ENCODE peak calls at places on chromosome 13, in eight cellular contexts. H is cardiac muscle cell, I is lower lobe of right lung, L is hepatocyte, S is breast epithelium, T is IMR-90, N is prostate gland, Z is left lung. K is an unnamed sample.
A peak's percentile ranks its signal among the peaks of the same experiment; 100 is the strongest.

GRCh38 chr13:94431987-94432386 is 47.5 kb downstream of the DCT start:
- DNase-seq in H (no peak), I (no peak), L (no peak), S (no peak), T (no peak), N (no peak), Z (no peak), K (no peak)

GRCh38 chr13:22053053-22053452 is 382.2 kb downstream of the FGF9 start:
- DNase-seq in H (no peak), I (no peak), L (no peak), S (no peak), T (no peak), N (no peak), Z (no peak), K (no peak)

GRCh38 chr13:82912564-82912963 is 969.7 kb downstream of the SLITRK1 start:
- DNase-seq in H (no peak), I (no peak), L (no peak), S (no peak), T (no peak), N (no peak), Z (no peak), K (no peak)

GRCh38 chr13:61734683-61735082 is 319.0 kb upstream of the PCDH20 start:
- DNase-seq in H (no peak), I (no peak), L (no peak), S (no peak), T (no peak), N (no peak), Z (no peak), K (no peak)

GRCh38 chr13:29081036-29081435 is 260.9 kb downstream of the MTUS2 start:
- DNase-seq in H (no peak), I (no peak), L (no peak), S (no peak), T (no peak), N (no peak), Z (no peak), K (no peak)

GRCh38 chr13:114099918-114100445 is 32.4 kb downstream of the RASA3 start:
- DNase-seq in H (peak; percentile 62), I (peak; percentile 44), L (no peak), S (no peak), T (peak; percentile 44), N (no peak), Z (peak; percentile 76), K (peak; percentile 56)

GRCh38 chr13:102400619-102401125 is 1.2 kb downstream of the FGF14 start:
- DNase-seq in H (no peak), I (peak; percentile 42), L (no peak), S (no peak), T (no peak), N (no peak), Z (peak; percentile 68), K (peak; percentile 64)

GRCh38 chr13:25085125-25085742 is 10.7 kb upstream of the PABPC3 start:
- DNase-seq in H (peak; percentile 71), I (no peak), L (peak; percentile 69), S (no peak), T (peak; percentile 26), N (peak; percentile 16), Z (no peak), K (no peak)

GRCh38 chr13:113930711-113931637 is 42.9 kb downstream of the C13orf46 start:
- DNase-seq in H (no peak), I (no peak), L (no peak), S (no peak), T (no peak), N (no peak), Z (no peak), K (peak; percentile 62)

GRCh38 chr13:111792956-111793355 is 274.0 kb upstream of the SOX1 start:
- DNase-seq in H (no peak), I (peak; percentile 28), L (no peak), S (no peak), T (no peak), N (no peak), Z (peak; percentile 51), K (no peak)

GRCh38 chr13:32669030-32669646 is 82.9 kb downstream of the PDS5B start:
- DNase-seq in H (peak; percentile 79), I (no peak), L (peak; percentile 63), S (no peak), T (peak; percentile 67), N (no peak), Z (no peak), K (no peak)

GRCh38 chr13:85108356-85108755 is 690.9 kb downstream of the SLITRK6 start:
- DNase-seq in H (no peak), I (no peak), L (no peak), S (no peak), T (no peak), N (peak; percentile 4), Z (no peak), K (no peak)

GRCh38 chr13:44972956-44973581 is 16.2 kb downstream of the NUFIP1 start:
- DNase-seq in H (peak; percentile 55), I (no peak), L (peak; percentile 34), S (no peak), T (peak; percentile 38), N (no peak), Z (no peak), K (no peak)

GRCh38 chr13:113421673-113422270 is 31.5 kb downstream of the ADPRHL1 start:
- DNase-seq in H (no peak), I (no peak), L (peak; percentile 67), S (no peak), T (peak; percentile 24), N (no peak), Z (no peak), K (no peak)

GRCh38 chr13:84648069-84648640 is 765.9 kb upstream of the SLITRK1 start:
- DNase-seq in H (no peak), I (no peak), L (no peak), S (no peak), T (no peak), N (no peak), Z (no peak), K (no peak)

GRCh38 chr13:63625869-63626268 is 2210.2 kb upstream of the PCDH20 start:
- DNase-seq in H (no peak), I (no peak), L (no peak), S (no peak), T (peak; percentile 31), N (no peak), Z (no peak), K (no peak)

GRCh38 chr13:50842246-50842645 is 1.2 kb downstream of the DLEU7 start:
- DNase-seq in H (no peak), I (no peak), L (no peak), S (no peak), T (no peak), N (no peak), Z (no peak), K (no peak)

GRCh38 chr13:29583073-29583785 is 12.3 kb downstream of the SLC7A1 start:
- DNase-seq in H (no peak), I (no peak), L (no peak), S (no peak), T (peak; percentile 76), N (no peak), Z (no peak), K (no peak)

GRCh38 chr13:113545455-113545930 is 39.1 kb upstream of the TFDP1 start:
- DNase-seq in H (no peak), I (peak; percentile 45), L (no peak), S (no peak), T (peak; percentile 47), N (no peak), Z (peak; percentile 55), K (peak; percentile 54)

GRCh38 chr13:25375727-25376358 is 4.1 kb downstream of the ATP8A2 start:
- DNase-seq in H (peak; percentile 59), I (no peak), L (peak; percentile 56), S (no peak), T (peak; percentile 31), N (peak; percentile 7), Z (no peak), K (no peak)

GRCh38 chr13:113209880-113210421 is 538 bp downstream of the CUL4A start:
- DNase-seq in H (peak; percentile 60), I (peak; percentile 80), L (peak; percentile 82), S (peak; percentile 46), T (peak; percentile 55), N (peak; percentile 39), Z (peak; percentile 93), K (peak; percentile 87)

GRCh38 chr13:97844151-97844550 is 109.3 kb upstream of the IPO5 start:
- DNase-seq in H (no peak), I (no peak), L (no peak), S (no peak), T (no peak), N (no peak), Z (no peak), K (no peak)

GRCh38 chr13:97848886-97849285 is 104.6 kb upstream of the IPO5 start:
- DNase-seq in H (no peak), I (no peak), L (no peak), S (no peak), T (no peak), N (no peak), Z (no peak), K (no peak)

GRCh38 chr13:97843201-97843600 is 110.3 kb upstream of the IPO5 start:
- DNase-seq in H (no peak), I (no peak), L (no peak), S (no peak), T (no peak), N (no peak), Z (no peak), K (no peak)
- H3K27me3 ChIP-seq in H (no peaks in the 10 kb centered on the region), I (no peaks in the 10 kb centered on the region), L (peaks cover 5% of the 10 kb centered on the region), S (no peaks in the 10 kb centered on the region), T (peaks cover 19% of the 10 kb centered on the region), N (no peaks in the 10 kb centered on the region), Z (no peaks in the 10 kb centered on the region), K (no peaks in the 10 kb centered on the region)

DNA sequence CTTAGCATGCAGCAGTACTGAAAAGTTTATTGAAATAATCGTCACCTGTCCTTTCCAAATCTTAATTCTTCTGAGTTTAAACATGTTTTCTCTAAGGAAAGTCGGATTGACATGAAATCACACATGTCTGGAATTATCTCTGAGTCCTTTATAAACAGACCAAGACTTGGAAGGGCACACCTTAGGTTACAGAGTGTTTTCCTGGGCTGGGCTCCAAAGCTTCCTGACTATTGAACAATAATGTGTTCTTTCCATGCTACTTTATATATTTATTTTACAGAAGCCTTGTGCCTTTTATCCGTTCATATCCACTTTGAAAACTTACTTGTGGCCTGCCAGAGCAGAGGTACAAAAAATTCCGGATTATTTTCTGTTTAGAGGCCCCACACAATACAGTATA is 52.1 kb downstream of the LRCH1 start:
- DNase-seq in H (no peak), I (no peak), L (no peak), S (no peak), T (no peak), N (peak; percentile 83), Z (no peak), K (no peak)
- H3K4me1 ChIP-seq in H (peaks cover 36% of the 10 kb centered on the region), I (peaks cover 78% of the 10 kb centered on the region), L (peaks cover 53% of the 10 kb centered on the region), S (peaks cover 13% of the 10 kb centered on the region), T (peaks cover 12% of the 10 kb centered on the region), N (peaks cover 5% of the 10 kb centered on the region), Z (peaks cover 80% of the 10 kb centered on the region), K (peaks cover 56% of the 10 kb centered on the region)

GRCh38 chr13:42551611-42552010 is 22.3 kb upstream of the TNFSF11 start:
- DNase-seq in H (no peak), I (no peak), L (no peak), S (no peak), T (no peak), N (no peak), Z (no peak), K (no peak)
- H3K27me3 ChIP-seq in H (no peaks in the 10 kb centered on the region), I (no peaks in the 10 kb centered on the region), L (no peaks in the 10 kb centered on the region), S (no peaks in the 10 kb centered on the region), T (peaks cover 12% of the 10 kb centered on the region), N (no peaks in the 10 kb centered on the region), Z (no peaks in the 10 kb centered on the region), K (no peaks in the 10 kb centered on the region)

DNA sequence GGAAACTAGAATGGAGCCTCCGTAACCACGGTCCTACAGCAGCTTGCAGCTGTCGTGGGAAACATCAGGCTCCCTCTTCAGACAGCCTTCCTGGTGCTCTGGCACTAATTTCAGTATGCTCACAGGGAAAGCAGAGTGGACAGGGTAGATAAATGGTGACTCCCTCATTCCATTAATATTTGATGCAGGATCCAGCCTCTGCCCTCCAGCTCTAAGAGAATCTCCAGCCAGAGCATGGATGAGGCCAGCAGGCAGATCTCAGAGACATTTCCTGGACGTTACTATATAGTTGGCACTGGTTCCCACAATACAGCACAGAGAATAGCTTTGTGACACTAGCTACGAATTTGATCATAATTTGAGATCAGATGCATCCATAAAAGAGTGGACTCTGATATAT is 341.4 kb downstream of the LIG4 start:
- DNase-seq in H (no peak), I (no peak), L (no peak), S (no peak), T (no peak), N (no peak), Z (no peak), K (no peak)
- H3K4me1 ChIP-seq in H (no peaks in the 10 kb centered on the region), I (no peaks in the 10 kb centered on the region), L (no peaks in the 10 kb centered on the region), S (no peaks in the 10 kb centered on the region), T (peaks cover 2% of the 10 kb centered on the region), N (no peaks in the 10 kb centered on the region), Z (no peaks in the 10 kb centered on the region), K (no peaks in the 10 kb centered on the region)